ENCODE peak calls at places on chromosomes 7 and 10, in seven cellular contexts. M, R, F, V, T, U and S are unnamed samples.

GRCh38 chr10:11856089-11856488 is 32.9 kb downstream of the PROSER2 start:
- DNase-seq in M (no peak), R (no peak), F (no peak), V (no peak), T (no peak), U (no peak), S (no peak)

GRCh38 chr10:4169448-4169847 is 384.4 kb upstream of the KLF6 start:
- DNase-seq in M (no peak), R (no peak), F (no peak), V (no peak), T (no peak), U (no peak), S (no peak)

GRCh38 chr7:7323352-7323751 is 141.0 kb downstream of the C1GALT1 start:
- DNase-seq in M (no peak), R (no peak), F (no peak), V (no peak), T (no peak), U (no peak), S (no peak)

GRCh38 chr7:94276797-94277196 is 117.9 kb upstream of the COL1A2 start:
- DNase-seq in M (no peak), R (no peak), F (no peak), V (peak), T (peak), U (no peak), S (no peak)

GRCh38 chr10:122468923-122469781 is 7.8 kb downstream of the HTRA1 start:
- DNase-seq in M (no peak), R (peak), F (no peak), V (no peak), T (peak), U (no peak), S (no peak)

GRCh38 chr10:79028456-79029010 is 40.2 kb upstream of the ZMIZ1 start:
- DNase-seq in M (no peak), R (no peak), F (no peak), V (no peak), T (no peak), U (no peak), S (no peak)

GRCh38 chr7:95276114-95276513 is 48.2 kb downstream of the PON1 start:
- DNase-seq in M (no peak), R (no peak), F (no peak), V (no peak), T (no peak), U (no peak), S (no peak)

GRCh38 chr10:58637372-58637771 is 124.7 kb downstream of the BICC1 start:
- DNase-seq in M (no peak), R (no peak), F (no peak), V (no peak), T (peak), U (no peak), S (no peak)

GRCh38 chr7:142717453-142717852 is 31.8 kb upstream of the PRSS1 start:
- DNase-seq in M (no peak), R (no peak), F (no peak), V (no peak), T (no peak), U (peak), S (no peak)

GRCh38 chr10:69057951-69058297 is 30.0 kb upstream of the SRGN start:
- DNase-seq in M (no peak), R (no peak), F (no peak), V (no peak), T (no peak), U (no peak), S (no peak)

GRCh38 chr7:132255898-132256297 is 320.4 kb downstream of the PLXNA4 start:
- DNase-seq in M (peak), R (no peak), F (no peak), V (peak), T (no peak), U (no peak), S (no peak)

GRCh38 chr7:44379366-44380178 is 54.2 kb upstream of the CAMK2B start:
- DNase-seq in M (peak), R (no peak), F (no peak), V (no peak), T (no peak), U (no peak), S (no peak)

GRCh38 chr7:14936530-14936929 is 34.0 kb upstream of the DGKB start:
- DNase-seq in M (no peak), R (no peak), F (peak), V (no peak), T (peak), U (peak), S (no peak)

GRCh38 chr7:87000344-87000743 is 59.1 kb downstream of the ELAPOR2 start:
- DNase-seq in M (no peak), R (no peak), F (no peak), V (no peak), T (no peak), U (no peak), S (no peak)

GRCh38 chr7:75737856-75738603 is 711 bp downstream of the HIP1 start:
- DNase-seq in M (no peak), R (no peak), F (peak), V (peak), T (no peak), U (peak), S (peak)

GRCh38 chr10:60759181-60759580 is 19.1 kb upstream of the CDK1 start:
- DNase-seq in M (no peak), R (no peak), F (no peak), V (no peak), T (no peak), U (no peak), S (no peak)

GRCh38 chr10:43263551-43264323 is 3.1 kb downstream of the RASGEF1A start:
- DNase-seq in M (no peak), R (no peak), F (no peak), V (no peak), T (peak), U (peak), S (no peak)

GRCh38 chr7:24980695-24981543 is 941 bp upstream of the OSBPL3 start:
- DNase-seq in M (peak), R (no peak), F (peak), V (peak), T (peak), U (peak), S (no peak)

GRCh38 chr10:116853287-116853686 is 4.0 kb downstream of the ENO4 start:
- DNase-seq in M (no peak), R (no peak), F (no peak), V (no peak), T (no peak), U (no peak), S (no peak)

GRCh38 chr10:11325817-11326216 is 285.6 kb downstream of the USP6NL start:
- DNase-seq in M (no peak), R (no peak), F (no peak), V (no peak), T (no peak), U (no peak), S (no peak)

GRCh38 chr10:14476641-14477407 is 146.1 kb upstream of the FRMD4A start:
- DNase-seq in M (no peak), R (no peak), F (no peak), V (no peak), T (no peak), U (no peak), S (no peak)

GRCh38 chr7:150986556-150986955 is 4.3 kb upstream of the NOS3 start:
- DNase-seq in M (no peak), R (no peak), F (no peak), V (no peak), T (no peak), U (no peak), S (no peak)

GRCh38 chr10:57993302-57993701 is 274.4 kb downstream of the IPMK start:
- DNase-seq in M (no peak), R (no peak), F (no peak), V (no peak), T (peak), U (no peak), S (no peak)

DNA sequence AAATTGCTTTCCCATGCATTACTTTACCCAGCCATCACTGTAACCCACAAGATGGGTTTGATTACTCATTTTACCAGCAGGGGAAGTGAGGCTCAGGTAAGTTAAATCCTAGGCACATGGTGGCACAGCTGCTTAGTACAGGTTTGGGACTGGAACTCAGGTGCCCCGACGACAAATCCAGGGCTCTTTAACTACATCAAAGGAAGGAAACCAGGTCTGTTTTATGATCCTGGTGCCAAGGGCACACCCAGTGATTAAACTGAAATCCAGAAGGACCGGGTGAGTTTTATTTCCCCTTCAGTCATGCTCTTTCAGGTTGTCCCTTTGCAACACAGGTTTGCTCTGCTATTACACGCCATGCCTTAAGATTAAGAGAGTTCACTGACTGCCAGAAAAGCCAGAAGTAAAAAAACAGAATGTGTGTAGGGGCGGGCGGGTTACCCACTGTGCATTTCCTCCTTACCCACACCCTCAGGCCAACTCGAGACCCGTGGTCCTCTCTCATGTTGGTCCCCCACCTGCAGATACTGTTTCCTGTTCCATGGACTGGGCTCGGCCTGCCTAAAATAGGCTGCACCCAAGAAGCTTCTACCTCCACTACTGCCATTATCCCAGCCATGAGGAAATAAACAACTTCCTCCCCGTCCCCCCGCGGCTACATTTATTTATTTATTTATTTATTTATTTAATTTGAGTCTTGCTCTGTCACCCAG is 55.2 kb upstream of the KDM7A start:
- DNase-seq in M (no peak), R (no peak), F (no peak), V (no peak), T (no peak), U (peak), S (no peak)
- TF ChIP-seq CTCF in M (no peak), R (no peak), F (no peak), V (peak), T (no peak), U (no peak), S (no peak)

DNA sequence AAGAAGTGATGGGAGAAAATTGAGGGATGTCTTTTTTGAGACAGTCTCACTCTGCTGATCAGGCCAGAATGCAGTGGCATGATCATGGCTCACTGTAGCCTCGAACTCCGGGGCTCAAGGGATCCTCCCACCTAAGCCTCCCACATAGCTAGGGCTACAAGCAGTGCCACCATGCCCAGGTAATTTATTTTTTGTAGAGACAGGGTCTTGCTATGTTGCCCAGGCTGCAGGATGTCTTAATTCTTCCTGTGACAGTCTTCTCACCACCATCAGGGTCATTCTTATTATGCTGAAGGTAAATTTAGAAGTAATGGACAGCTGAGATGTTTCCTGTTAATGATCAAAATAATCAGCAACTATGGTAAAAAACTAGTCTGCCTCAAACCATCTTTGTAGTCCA is 7.1 kb downstream of the DNAJC9 start:
- DNase-seq in M (no peak), R (no peak), F (no peak), V (no peak), T (no peak), U (no peak), S (no peak)
- TF ChIP-seq CTCF in M (no peak), R (no peak), F (no peak), V (no peak), T (no peak), U (no peak), S (no peak)

DNA sequence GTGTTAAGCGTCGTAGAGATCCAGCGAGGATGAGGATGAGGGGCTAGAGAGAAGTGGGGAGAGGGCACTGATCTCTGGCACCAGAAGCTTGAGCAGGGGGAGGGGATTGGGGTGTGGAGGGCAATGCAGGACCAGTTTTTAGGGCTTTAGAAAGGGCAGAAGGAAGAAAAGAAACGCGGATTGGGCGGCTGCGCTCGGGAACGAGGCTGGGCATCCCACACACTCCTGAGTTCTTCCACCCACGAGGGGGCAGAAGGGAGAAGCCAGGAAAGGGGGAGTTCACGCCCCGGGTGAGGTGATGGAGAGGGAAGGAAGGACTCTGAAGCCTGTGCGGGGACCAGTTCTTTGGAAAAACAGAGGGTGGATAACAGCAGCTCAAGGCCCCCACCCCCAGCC is 6.1 kb upstream of the VGF start:
- DNase-seq in M (no peak), R (no peak), F (no peak), V (no peak), T (no peak), U (no peak), S (no peak)
- TF ChIP-seq CTCF in M (no peak), R (no peak), F (no peak), V (peak), T (no peak), U (no peak), S (no peak)

GRCh38 chr10:93977442-93977841 is 16.3 kb upstream of the PLCE1 start:
- DNase-seq in M (no peak), R (no peak), F (no peak), V (no peak), T (no peak), U (no peak), S (no peak)
- TF ChIP-seq CTCF in M (no peak), R (no peak), F (no peak), V (no peak), T (no peak), U (no peak), S (no peak)